ENCODE peak calls at places on chromosomes 1 and 21, in seven cellular contexts. E is C1 segment of cervical spinal cord; N is activated CD4-positive, alpha-beta T cell treated with anti-CD3 and anti-CD28 coated beads, Interleukin-2, amount 10 ng/mL, durations not matched to agents 7 days and 5 days; M is body of pancreas; L is astrocyte of the cerebellum; G is uterus; V is NCI-H1092. R is an unnamed sample.

GRCh38 chr1:119327436-119328155 is 41.0 kb upstream of the HAO2 start:
- DNase-seq in E (no peak), L (no peak), G (peak), N (peak), V (peak), M (no peak), R (peak)

GRCh38 chr21:17783816-17784598 is 35.1 kb downstream of the C21orf91 start:
- DNase-seq in N (peak), V (no peak), L (no peak), E (no peak), M (no peak), G (no peak), R (no peak)

GRCh38 chr21:30152792-30153191 is 13.8 kb downstream of the CLDN17 start:
- DNase-seq in N (no peak), G (no peak), M (no peak), L (no peak), V (no peak), E (no peak), R (no peak)

GRCh38 chr1:180917306-180918065 is 4.8 kb downstream of the KIAA1614 start:
- DNase-seq in V (no peak), M (no peak), G (no peak), E (no peak), N (no peak), L (no peak), R (no peak)

GRCh38 chr1:247297263-247298123 is 34.2 kb downstream of the ZNF496 start:
- DNase-seq in N (no peak), V (no peak), E (no peak), L (no peak), G (no peak), M (no peak), R (no peak)

GRCh38 chr1:180581635-180582039 is 22.9 kb downstream of the OVAAL start:
- DNase-seq in E (no peak), G (no peak), M (no peak), L (no peak), N (no peak), V (no peak), R (no peak)

GRCh38 chr1:171141336-171142051 is 43.6 kb upstream of the FMO2 start:
- DNase-seq in M (no peak), G (peak), L (peak), E (no peak), N (no peak), V (no peak), R (peak)

GRCh38 chr1:86757272-86757984 is 53.1 kb downstream of the SH3GLB1 start:
- DNase-seq in V (no peak), E (no peak), M (no peak), G (peak), L (peak), N (no peak), R (peak)

GRCh38 chr1:206700445-206701036 is 15.8 kb downstream of the MAPKAPK2 start:
- DNase-seq in L (no peak), G (no peak), M (no peak), V (peak), N (no peak), E (no peak), R (peak)

GRCh38 chr1:223405507-223405906 is 12.3 kb downstream of the CCDC185 start:
- DNase-seq in V (no peak), L (no peak), N (peak), M (no peak), E (no peak), G (no peak), R (no peak)

GRCh38 chr1:214002472-214002871 is 14.7 kb downstream of the PROX1 start:
- DNase-seq in V (peak), E (no peak), L (peak), N (no peak), M (no peak), G (no peak), R (peak)

R was measured in fibroblast of villous mesenchyme.